ENCODE peak calls at places on chromosomes 13 and 19, in six cellular contexts. A is A673, N is fibroblast of pulmonary artery, H is activated B cell treated with CpG ODN at 0.5 μM for 24 hours, S is thyroid gland, T is WERI-Rb-1. F is an unnamed sample.

GRCh38 chr13:51271528-51272070 is 49.4 kb downstream of the FAM124A start:
- DNase-seq in A (no peak), N (no peak), H (no peak), S (no peak), T (no peak), F (no peak)

GRCh38 chr13:25232937-25233515 is 54.3 kb downstream of the MTMR6 start:
- DNase-seq in A (peak), N (peak), H (no peak), S (no peak), T (no peak), F (peak)

GRCh38 chr19:33553530-33554310 is 32.1 kb upstream of the PEPD start:
- DNase-seq in A (no peak), N (no peak), H (no peak), S (no peak), T (no peak), F (no peak)

GRCh38 chr13:51534075-51534817 is 50.0 kb upstream of the WDFY2 start:
- DNase-seq in A (peak), N (no peak), H (no peak), S (no peak), T (no peak), F (no peak)

GRCh38 chr19:49361438-49362047 is 673 bp downstream of the TEAD2 start:
- DNase-seq in A (peak), N (peak), H (no peak), S (peak), T (peak), F (peak)

GRCh38 chr13:87057807-87058520 is 613.2 kb upstream of the SLITRK5 start:
- DNase-seq in A (no peak), N (peak), H (no peak), S (no peak), T (no peak), F (no peak)

GRCh38 chr13:99307247-99307646 is at the start of gene GPR183:
- DNase-seq in A (no peak), N (no peak), H (no peak), S (no peak), T (no peak), F (peak)

GRCh38 chr19:18117692-18118378 is 20.3 kb downstream of the MAST3 start:
- DNase-seq in A (peak), N (peak), H (peak), S (peak), T (peak), F (peak)

GRCh38 chr13:27830010-27830409 is 37.7 kb downstream of the GSX1 start:
- DNase-seq in A (peak), N (peak), H (peak), S (peak), T (peak), F (peak)

GRCh38 chr13:95440441-95441088 is 112.0 kb upstream of the CLDN10 start:
- DNase-seq in A (no peak), N (peak), H (no peak), S (no peak), T (no peak), F (no peak)

GRCh38 chr13:109918179-109918651 is 131.8 kb upstream of the IRS2 start:
- DNase-seq in A (peak), N (no peak), H (no peak), S (no peak), T (no peak), F (no peak)

GRCh38 chr19:6088677-6089063 is 21.6 kb downstream of the RFX2 start:
- DNase-seq in A (no peak), N (peak), H (no peak), S (no peak), T (no peak), F (no peak)

GRCh38 chr13:78960881-78961280 is 301.9 kb upstream of the OBI1 start:
- DNase-seq in A (no peak), N (no peak), H (no peak), S (no peak), T (no peak), F (no peak)

GRCh38 chr13:39417643-39418042 is 185.3 kb downstream of the LHFPL6 start:
- DNase-seq in A (peak), N (peak), H (no peak), S (no peak), T (no peak), F (no peak)

GRCh38 chr13:92097337-92097903 is 699.0 kb downstream of the GPC5 start:
- DNase-seq in A (peak), N (peak), H (no peak), S (no peak), T (no peak), F (no peak)

GRCh38 chr19:2269244-2270156 is 12.5 kb downstream of the PEAK3 start:
- DNase-seq in A (peak), N (peak), H (peak), S (peak), T (peak), F (peak)
- TF ChIP-seq CTCF in A (no peak), N (no peak), H (no peak), S (peak), T (peak), F (no peak)

DNA sequence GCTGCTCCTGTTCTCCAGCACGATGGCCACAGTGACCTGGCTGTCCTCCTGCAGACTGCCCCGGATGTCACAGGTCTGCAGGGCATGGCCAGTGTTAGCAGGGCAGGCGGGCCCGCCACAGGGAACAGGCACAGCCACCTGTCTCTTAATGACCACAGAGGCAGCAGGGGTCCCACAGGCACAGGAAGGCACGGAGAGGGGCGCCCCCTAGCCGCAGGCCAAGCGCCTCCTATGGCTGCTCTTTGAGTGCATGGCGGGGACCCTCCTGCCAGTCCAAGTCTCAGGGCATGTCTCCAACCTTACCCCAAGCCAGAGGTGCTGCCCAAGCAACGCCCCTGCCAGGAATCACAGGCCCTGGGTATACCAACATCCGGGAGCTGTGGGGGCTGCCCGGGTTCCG is 14.1 kb downstream of the IZUMO4 start:
- DNase-seq in A (no peak), N (no peak), H (no peak), S (no peak), T (no peak), F (no peak)
- TF ChIP-seq CTCF in A (peak), N (no peak), H (no peak), S (no peak), T (peak), F (peak)

DNA sequence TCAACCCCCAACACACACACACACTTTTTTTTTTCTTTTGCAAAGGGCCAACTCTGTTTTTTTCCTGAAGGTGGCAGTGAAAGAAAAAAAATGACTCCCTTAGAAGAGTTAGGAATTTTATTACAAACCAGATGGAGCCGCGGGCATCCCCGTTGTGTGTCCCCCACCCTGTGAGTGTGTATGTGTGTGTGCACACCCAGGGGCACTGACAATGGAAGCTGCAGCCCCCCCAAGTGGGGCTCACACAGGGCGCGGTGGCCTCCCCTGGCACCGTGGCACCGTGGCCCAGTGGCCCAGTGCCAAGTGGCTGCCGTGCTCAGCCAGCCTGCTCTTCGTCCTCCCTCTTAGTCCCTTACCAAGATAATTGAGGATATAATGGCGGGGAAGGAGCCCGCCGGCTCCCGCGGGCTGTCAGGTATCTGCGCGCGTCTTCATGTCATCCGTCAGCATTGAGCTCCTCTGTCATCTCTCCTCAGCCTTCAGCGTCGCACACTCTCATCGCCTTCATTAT is 314.1 kb downstream of the ZNF536 start:
- DNase-seq in A (peak), N (peak), H (no peak), S (no peak), T (peak), F (no peak)
- TF ChIP-seq CTCF in A (peak), N (peak), H (no peak), S (no peak), T (peak), F (no peak)

DNA sequence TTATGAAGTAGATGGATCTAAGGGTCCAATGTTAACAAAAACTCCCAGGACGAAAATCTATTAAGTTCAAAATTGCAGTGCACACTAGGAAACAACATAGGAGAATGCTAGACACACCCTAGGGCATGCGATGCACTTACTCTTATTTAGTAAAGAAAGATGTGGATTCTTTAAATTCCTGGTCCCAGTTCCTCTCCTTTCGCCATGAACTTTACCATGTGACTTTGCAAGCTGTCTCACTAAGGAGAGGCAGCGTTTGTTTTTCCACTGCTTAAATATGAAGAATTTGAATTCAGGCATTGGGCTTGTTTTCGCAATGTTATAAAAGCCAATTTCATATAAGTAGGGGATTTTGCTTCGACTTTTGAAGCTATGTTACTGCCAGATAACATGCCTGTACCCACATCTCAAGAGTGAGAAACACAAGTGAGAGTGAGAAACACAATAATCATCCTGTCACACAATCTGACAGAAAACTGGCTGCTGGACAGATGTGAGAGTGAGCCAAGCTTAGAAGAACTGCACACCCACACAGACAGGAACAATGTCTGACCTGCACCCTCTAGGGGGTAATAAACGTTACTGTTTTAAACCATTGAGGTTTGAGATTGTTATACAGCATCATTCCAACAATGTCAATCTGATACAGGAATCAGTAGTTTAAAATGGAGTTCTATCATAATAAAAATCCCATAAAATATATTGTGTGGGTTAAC is 1308.5 kb downstream of the SLITRK5 start:
- DNase-seq in A (no peak), N (peak), H (no peak), S (no peak), T (no peak), F (no peak)
- TF ChIP-seq CTCF in A (no peak), N (no peak), H (no peak), S (peak), T (no peak), F (peak)

GRCh38 chr13:40749327-40749726 is 21.7 kb downstream of the MRPS31 start:
- DNase-seq in A (no peak), N (peak), H (no peak), S (no peak), T (no peak), F (no peak)
- TF ChIP-seq CTCF in A (peak), N (peak), H (no peak), S (no peak), T (no peak), F (no peak)

F was measured in GM10248.